ENCODE peak calls at places on chromosomes 4 and X, in ten cellular contexts. One of them, this sample, is unnamed.

GRCh38 chr4:169412046-169412445 is 141.3 kb upstream of the SH3RF1 start:
- DNase-seq in fibroblast of lung: no peak
- DNase-seq in NCI-H748 treated with DMSO at 0.1 percent for 48 hours: no peak
- DNase-seq in SK-N-SH: no peak
- DNase-seq in GM04504: no peak
- DNase-seq in Caki2: no peak
- DNase-seq in DMS153: no peak
- DNase-seq in AG08396: no peak
- DNase-seq in adipocyte: no peak
- DNase-seq in retina: no peak
- DNase-seq in this sample: no peak

GRCh38 chrX:7596822-7597221 is 246.1 kb upstream of the VCX start:
- DNase-seq in fibroblast of lung: no peak
- DNase-seq in NCI-H748 treated with DMSO at 0.1 percent for 48 hours: no peak
- DNase-seq in SK-N-SH: no peak
- DNase-seq in GM04504: no peak
- DNase-seq in Caki2: no peak
- DNase-seq in DMS153: no peak
- DNase-seq in AG08396: no peak
- DNase-seq in adipocyte: no peak
- DNase-seq in retina: no peak
- DNase-seq in this sample: no peak

GRCh38 chr4:171834640-171835039 is 21.4 kb downstream of the GALNTL6 start:
- DNase-seq in fibroblast of lung: no peak
- DNase-seq in NCI-H748 treated with DMSO at 0.1 percent for 48 hours: no peak
- DNase-seq in SK-N-SH: no peak
- DNase-seq in GM04504: no peak
- DNase-seq in Caki2: no peak
- DNase-seq in DMS153: no peak
- DNase-seq in AG08396: no peak
- DNase-seq in adipocyte: no peak
- DNase-seq in retina: no peak
- DNase-seq in this sample: no peak

GRCh38 chrX:79182616-79183015 is 38.1 kb downstream of the GPR174 start:
- DNase-seq in fibroblast of lung: no peak
- DNase-seq in NCI-H748 treated with DMSO at 0.1 percent for 48 hours: no peak
- DNase-seq in SK-N-SH: no peak
- DNase-seq in GM04504: no peak
- DNase-seq in Caki2: no peak
- DNase-seq in DMS153: no peak
- DNase-seq in AG08396: no peak
- DNase-seq in adipocyte: no peak
- DNase-seq in retina: no peak
- DNase-seq in this sample: no peak

GRCh38 chrX:2962346-2962745 is 33.2 kb upstream of the ARSD start:
- DNase-seq in fibroblast of lung: no peak
- DNase-seq in NCI-H748 treated with DMSO at 0.1 percent for 48 hours: no peak
- DNase-seq in SK-N-SH: no peak
- DNase-seq in GM04504: no peak
- DNase-seq in Caki2: no peak
- DNase-seq in DMS153: no peak
- DNase-seq in AG08396: no peak
- DNase-seq in adipocyte: no peak
- DNase-seq in retina: no peak
- DNase-seq in this sample: no peak

GRCh38 chrX:150361070-150361776 is 1.9 kb upstream of the MAMLD1 start:
- DNase-seq in fibroblast of lung: peak; percentile 24
- DNase-seq in NCI-H748 treated with DMSO at 0.1 percent for 48 hours: no peak
- DNase-seq in SK-N-SH: peak; percentile 31
- DNase-seq in GM04504: no peak
- DNase-seq in Caki2: no peak
- DNase-seq in DMS153: no peak
- DNase-seq in AG08396: no peak
- DNase-seq in adipocyte: no peak
- DNase-seq in retina: peak; percentile 39
- DNase-seq in this sample: no peak

GRCh38 chr4:53015681-53016080 is 153.6 kb downstream of the RASL11B start:
- DNase-seq in fibroblast of lung: peak; percentile 55
- DNase-seq in NCI-H748 treated with DMSO at 0.1 percent for 48 hours: peak; percentile 57
- DNase-seq in SK-N-SH: peak; percentile 36
- DNase-seq in GM04504: peak; percentile 28
- DNase-seq in Caki2: no peak
- DNase-seq in DMS153: no peak
- DNase-seq in AG08396: no peak
- DNase-seq in adipocyte: peak; percentile 87
- DNase-seq in retina: peak; percentile 49
- DNase-seq in this sample: peak; percentile 33

GRCh38 chrX:136867518-136867917 is 13.0 kb downstream of the RBMX start:
- DNase-seq in fibroblast of lung: peak; percentile 11
- DNase-seq in NCI-H748 treated with DMSO at 0.1 percent for 48 hours: no peak
- DNase-seq in SK-N-SH: no peak
- DNase-seq in GM04504: no peak
- DNase-seq in Caki2: no peak
- DNase-seq in DMS153: no peak
- DNase-seq in AG08396: no peak
- DNase-seq in adipocyte: no peak
- DNase-seq in retina: no peak
- DNase-seq in this sample: no peak

GRCh38 chrX:27599928-27600327 is 9.8 kb downstream of the DCAF8L2 start:
- DNase-seq in fibroblast of lung: peak; percentile 37
- DNase-seq in NCI-H748 treated with DMSO at 0.1 percent for 48 hours: no peak
- DNase-seq in SK-N-SH: no peak
- DNase-seq in GM04504: no peak
- DNase-seq in Caki2: peak; percentile 41
- DNase-seq in DMS153: no peak
- DNase-seq in AG08396: peak; percentile 2
- DNase-seq in adipocyte: peak; percentile 18
- DNase-seq in retina: no peak
- DNase-seq in this sample: no peak

GRCh38 chrX:13219990-13220764 is 99.7 kb downstream of the ATXN3L start:
- DNase-seq in fibroblast of lung: peak; percentile 50
- DNase-seq in NCI-H748 treated with DMSO at 0.1 percent for 48 hours: no peak
- DNase-seq in SK-N-SH: no peak
- DNase-seq in GM04504: no peak
- DNase-seq in Caki2: peak; percentile 14
- DNase-seq in DMS153: no peak
- DNase-seq in AG08396: no peak
- DNase-seq in adipocyte: peak; percentile 31
- DNase-seq in retina: no peak
- DNase-seq in this sample: no peak

GRCh38 chr4:69057620-69058409 is 38.5 kb upstream of the UGT2B7 start:
- DNase-seq in fibroblast of lung: peak; percentile 30
- DNase-seq in NCI-H748 treated with DMSO at 0.1 percent for 48 hours: no peak
- DNase-seq in SK-N-SH: no peak
- DNase-seq in GM04504: no peak
- DNase-seq in Caki2: no peak
- DNase-seq in DMS153: no peak
- DNase-seq in AG08396: no peak
- DNase-seq in adipocyte: no peak
- DNase-seq in retina: peak; percentile 32
- DNase-seq in this sample: no peak

GRCh38 chrX:102746134-102746584 is 25.6 kb downstream of the GPRASP3 start:
- DNase-seq in fibroblast of lung: peak; percentile 22
- DNase-seq in NCI-H748 treated with DMSO at 0.1 percent for 48 hours: no peak
- DNase-seq in SK-N-SH: peak; percentile 62
- DNase-seq in GM04504: no peak
- DNase-seq in Caki2: no peak
- DNase-seq in DMS153: no peak
- DNase-seq in AG08396: peak; percentile 35
- DNase-seq in adipocyte: peak; percentile 40
- DNase-seq in retina: no peak
- DNase-seq in this sample: no peak

GRCh38 chr4:152817331-152817730 is 37.6 kb downstream of the ARFIP1 start:
- DNase-seq in fibroblast of lung: no peak
- DNase-seq in NCI-H748 treated with DMSO at 0.1 percent for 48 hours: no peak
- DNase-seq in SK-N-SH: no peak
- DNase-seq in GM04504: no peak
- DNase-seq in Caki2: no peak
- DNase-seq in DMS153: no peak
- DNase-seq in AG08396: no peak
- DNase-seq in adipocyte: peak; percentile 29
- DNase-seq in retina: no peak
- DNase-seq in this sample: no peak

GRCh38 chrX:41922125-41922521 is 1.2 kb downstream of the CASK start:
- DNase-seq in fibroblast of lung: peak; percentile 39
- DNase-seq in NCI-H748 treated with DMSO at 0.1 percent for 48 hours: peak; percentile 39
- DNase-seq in SK-N-SH: peak; percentile 27
- DNase-seq in GM04504: no peak
- DNase-seq in Caki2: peak; percentile 35
- DNase-seq in DMS153: no peak
- DNase-seq in AG08396: peak; percentile 22
- DNase-seq in adipocyte: peak; percentile 60
- DNase-seq in retina: peak; percentile 38
- DNase-seq in this sample: no peak